ENCODE peak calls at places on chromosome 7, in six cellular contexts. One of them, this sample, is unnamed.

GRCh38 chr7:38179719-38180333 is 1.8 kb downstream of the STARD3NL start:
- DNase-seq in hepatocyte: no peak
- DNase-seq in colonic mucosa: no peak
- DNase-seq in astrocyte: no peak
- DNase-seq in upper lobe of right lung: no peak
- DNase-seq in psoas muscle: no peak
- DNase-seq in this sample: no peak

GRCh38 chr7:120856621-120857352 is 1.2 kb downstream of the TSPAN12 start:
- DNase-seq in hepatocyte: peak; percentile 63
- DNase-seq in colonic mucosa: peak; percentile 59
- DNase-seq in astrocyte: peak; percentile 5
- DNase-seq in upper lobe of right lung: peak; percentile 66
- DNase-seq in psoas muscle: peak; percentile 29
- DNase-seq in this sample: no peak

GRCh38 chr7:92057375-92057774 is 76.9 kb downstream of the CYP51A1 start:
- DNase-seq in hepatocyte: peak; percentile 75
- DNase-seq in colonic mucosa: peak; percentile 84
- DNase-seq in astrocyte: no peak
- DNase-seq in upper lobe of right lung: no peak
- DNase-seq in psoas muscle: no peak
- DNase-seq in this sample: no peak

GRCh38 chr7:77529279-77529678 is 7.8 kb upstream of the PTPN12 start:
- DNase-seq in hepatocyte: no peak
- DNase-seq in colonic mucosa: no peak
- DNase-seq in astrocyte: no peak
- DNase-seq in upper lobe of right lung: no peak
- DNase-seq in psoas muscle: no peak
- DNase-seq in this sample: no peak

GRCh38 chr7:104535841-104536240 is 207.4 kb downstream of the LHFPL3 start:
- DNase-seq in hepatocyte: no peak
- DNase-seq in colonic mucosa: no peak
- DNase-seq in astrocyte: no peak
- DNase-seq in upper lobe of right lung: no peak
- DNase-seq in psoas muscle: no peak
- DNase-seq in this sample: no peak

GRCh38 chr7:105036217-105037168 is 22.5 kb downstream of the KMT2E start:
- DNase-seq in hepatocyte: no peak
- DNase-seq in colonic mucosa: no peak
- DNase-seq in astrocyte: no peak
- DNase-seq in upper lobe of right lung: no peak
- DNase-seq in psoas muscle: no peak
- DNase-seq in this sample: no peak

GRCh38 chr7:38070718-38071117 is 107.3 kb upstream of the STARD3NL start:
- DNase-seq in hepatocyte: peak; percentile 11
- DNase-seq in colonic mucosa: no peak
- DNase-seq in astrocyte: peak; percentile 31
- DNase-seq in upper lobe of right lung: no peak
- DNase-seq in psoas muscle: no peak
- DNase-seq in this sample: no peak

GRCh38 chr7:130363156-130363847 is 17.0 kb upstream of the CPA1 start:
- DNase-seq in hepatocyte: peak; percentile 80
- DNase-seq in colonic mucosa: no peak
- DNase-seq in astrocyte: peak; percentile 100
- DNase-seq in upper lobe of right lung: no peak
- DNase-seq in psoas muscle: peak; percentile 45
- DNase-seq in this sample: peak; percentile 96

GRCh38 chr7:90777075-90777864 is 181.1 kb downstream of the CDK14 start:
- DNase-seq in hepatocyte: peak; percentile 22
- DNase-seq in colonic mucosa: no peak
- DNase-seq in astrocyte: no peak
- DNase-seq in upper lobe of right lung: no peak
- DNase-seq in psoas muscle: no peak
- DNase-seq in this sample: no peak

GRCh38 chr7:113918946-113919345 is at the start of gene PPP1R3A:
- DNase-seq in hepatocyte: no peak
- DNase-seq in colonic mucosa: no peak
- DNase-seq in astrocyte: no peak
- DNase-seq in upper lobe of right lung: no peak
- DNase-seq in psoas muscle: no peak
- DNase-seq in this sample: no peak

GRCh38 chr7:51034531-51035264 is 252.0 kb upstream of the GRB10 start:
- DNase-seq in hepatocyte: peak; percentile 58
- DNase-seq in colonic mucosa: no peak
- DNase-seq in astrocyte: peak; percentile 85
- DNase-seq in upper lobe of right lung: no peak
- DNase-seq in psoas muscle: no peak
- DNase-seq in this sample: no peak

GRCh38 chr7:46775776-46776175 is 806.1 kb downstream of the TNS3 start:
- DNase-seq in hepatocyte: no peak
- DNase-seq in colonic mucosa: no peak
- DNase-seq in astrocyte: no peak
- DNase-seq in upper lobe of right lung: no peak
- DNase-seq in psoas muscle: no peak
- DNase-seq in this sample: no peak

GRCh38 chr7:107946451-107946850 is 55.5 kb downstream of the DLD start:
- DNase-seq in hepatocyte: no peak
- DNase-seq in colonic mucosa: no peak
- DNase-seq in astrocyte: peak; percentile 75
- DNase-seq in upper lobe of right lung: no peak
- DNase-seq in psoas muscle: no peak
- DNase-seq in this sample: no peak

GRCh38 chr7:80145780-80146422 is 11.3 kb downstream of the GNAI1 start:
- DNase-seq in hepatocyte: peak; percentile 37
- DNase-seq in colonic mucosa: no peak
- DNase-seq in astrocyte: peak; percentile 88
- DNase-seq in upper lobe of right lung: no peak
- DNase-seq in psoas muscle: no peak
- DNase-seq in this sample: no peak

GRCh38 chr7:90736316-90736715 is 140.2 kb downstream of the CDK14 start:
- DNase-seq in hepatocyte: no peak
- DNase-seq in colonic mucosa: no peak
- DNase-seq in astrocyte: no peak
- DNase-seq in upper lobe of right lung: no peak
- DNase-seq in psoas muscle: no peak
- DNase-seq in this sample: no peak

GRCh38 chr7:155992107-155992506 is 179.8 kb upstream of the SHH start:
- DNase-seq in hepatocyte: no peak
- DNase-seq in colonic mucosa: no peak
- DNase-seq in astrocyte: no peak
- DNase-seq in upper lobe of right lung: no peak
- DNase-seq in psoas muscle: no peak
- DNase-seq in this sample: no peak

GRCh38 chr7:112271162-112271561 is 64.7 kb downstream of the ZNF277 start:
- DNase-seq in hepatocyte: no peak
- DNase-seq in colonic mucosa: no peak
- DNase-seq in astrocyte: no peak
- DNase-seq in upper lobe of right lung: no peak
- DNase-seq in psoas muscle: no peak
- DNase-seq in this sample: no peak

GRCh38 chr7:84042110-84042539 is 152.5 kb downstream of the SEMA3A start:
- DNase-seq in hepatocyte: no peak
- DNase-seq in colonic mucosa: no peak
- DNase-seq in astrocyte: peak; percentile 95
- DNase-seq in upper lobe of right lung: no peak
- DNase-seq in psoas muscle: no peak
- DNase-seq in this sample: no peak

GRCh38 chr7:46080595-46081159 is 159.6 kb upstream of the IGFBP3 start:
- DNase-seq in hepatocyte: no peak
- DNase-seq in colonic mucosa: no peak
- DNase-seq in astrocyte: no peak
- DNase-seq in upper lobe of right lung: no peak
- DNase-seq in psoas muscle: no peak
- DNase-seq in this sample: no peak

GRCh38 chr7:13920053-13920697 is 69.3 kb downstream of the ETV1 start:
- DNase-seq in hepatocyte: peak; percentile 88
- DNase-seq in colonic mucosa: peak; percentile 36
- DNase-seq in astrocyte: peak; percentile 100
- DNase-seq in upper lobe of right lung: no peak
- DNase-seq in psoas muscle: no peak
- DNase-seq in this sample: peak; percentile 81

GRCh38 chr7:139619367-139619657 is 95.8 kb downstream of the CLEC2L start:
- DNase-seq in hepatocyte: no peak
- DNase-seq in colonic mucosa: no peak
- DNase-seq in astrocyte: peak; percentile 67
- DNase-seq in upper lobe of right lung: no peak
- DNase-seq in psoas muscle: no peak
- DNase-seq in this sample: no peak

GRCh38 chr7:151748733-151749132 is 128.2 kb downstream of the PRKAG2 start:
- DNase-seq in hepatocyte: no peak
- DNase-seq in colonic mucosa: no peak
- DNase-seq in astrocyte: no peak
- DNase-seq in upper lobe of right lung: no peak
- DNase-seq in psoas muscle: no peak
- DNase-seq in this sample: no peak

GRCh38 chr7:72343991-72344390 is 68.1 kb downstream of the CALN1 start:
- DNase-seq in hepatocyte: no peak
- DNase-seq in colonic mucosa: no peak
- DNase-seq in astrocyte: no peak
- DNase-seq in upper lobe of right lung: no peak
- DNase-seq in psoas muscle: no peak
- DNase-seq in this sample: no peak

GRCh38 chr7:130380121-130380860 is at the start of gene CPA1:
- DNase-seq in hepatocyte: no peak
- DNase-seq in colonic mucosa: no peak
- DNase-seq in astrocyte: no peak
- DNase-seq in upper lobe of right lung: no peak
- DNase-seq in psoas muscle: no peak
- DNase-seq in this sample: no peak

GRCh38 chr7:142381727-142382409 is 124.0 kb upstream of the PRSS58 start:
- DNase-seq in hepatocyte: no peak
- DNase-seq in colonic mucosa: no peak
- DNase-seq in astrocyte: no peak
- DNase-seq in upper lobe of right lung: no peak
- DNase-seq in psoas muscle: no peak
- DNase-seq in this sample: no peak

GRCh38 chr7:142380064-142380463 is 122.2 kb upstream of the PRSS58 start:
- DNase-seq in hepatocyte: no peak
- DNase-seq in colonic mucosa: no peak
- DNase-seq in astrocyte: no peak
- DNase-seq in upper lobe of right lung: no peak
- DNase-seq in psoas muscle: no peak
- DNase-seq in this sample: no peak

GRCh38 chr7:142384508-142384922 is 126.7 kb upstream of the PRSS58 start:
- DNase-seq in hepatocyte: no peak
- DNase-seq in colonic mucosa: no peak
- DNase-seq in astrocyte: peak; percentile 78
- DNase-seq in upper lobe of right lung: no peak
- DNase-seq in psoas muscle: no peak
- DNase-seq in this sample: no peak

GRCh38 chr7:142385528-142386340 is 127.9 kb upstream of the PRSS58 start:
- DNase-seq in hepatocyte: peak; percentile 72
- DNase-seq in colonic mucosa: peak; percentile 63
- DNase-seq in astrocyte: peak; percentile 37
- DNase-seq in upper lobe of right lung: no peak
- DNase-seq in psoas muscle: no peak
- DNase-seq in this sample: no peak

DNA sequence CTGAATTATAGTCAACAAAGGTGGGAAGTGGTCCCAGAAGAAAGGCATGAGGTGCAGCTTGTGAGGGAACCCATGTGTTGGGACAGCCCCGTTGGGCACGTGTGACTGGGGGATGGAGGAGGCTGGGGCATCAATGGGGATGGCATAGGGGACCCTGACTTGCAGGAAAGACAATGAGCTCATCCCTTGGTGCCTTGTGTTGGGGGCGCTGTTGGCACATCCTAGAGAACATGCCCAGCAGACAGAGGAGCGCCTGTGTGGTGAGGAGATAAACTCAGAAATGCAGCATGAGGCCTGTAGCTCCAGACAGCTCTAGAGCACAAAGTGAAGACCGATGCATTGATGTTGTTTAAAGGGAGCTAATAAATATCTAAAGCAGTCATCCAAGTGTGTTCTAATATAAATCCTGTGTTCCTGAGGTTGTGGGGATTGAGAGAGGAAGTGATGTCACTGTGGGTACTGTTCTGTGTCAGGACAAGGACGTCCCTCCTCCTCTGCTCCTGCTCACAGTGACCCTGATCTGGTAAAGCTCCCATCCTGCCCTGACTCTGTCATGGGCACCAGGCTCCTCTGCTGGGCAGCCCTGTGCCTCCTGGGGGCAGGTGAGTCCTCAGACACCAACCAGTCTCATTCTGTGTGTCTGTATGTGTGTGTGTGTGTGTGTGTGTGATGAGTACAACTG is 126.1 kb upstream of the PRSS58 start:
- DNase-seq in hepatocyte: no peak
- DNase-seq in colonic mucosa: no peak
- DNase-seq in astrocyte: peak; percentile 23
- DNase-seq in upper lobe of right lung: no peak
- DNase-seq in psoas muscle: no peak
- DNase-seq in this sample: no peak
- H3K27ac ChIP-seq in hepatocyte: peak overlapping the region; percentile 20
- H3K27ac ChIP-seq in colonic mucosa: no peak overlapping the region
- H3K27ac ChIP-seq in astrocyte: no peak overlapping the region
- H3K27ac ChIP-seq in upper lobe of right lung: no peak overlapping the region
- H3K27ac ChIP-seq in psoas muscle: no peak overlapping the region
- H3K27ac ChIP-seq in this sample: peak overlapping the region; percentile 64

DNA sequence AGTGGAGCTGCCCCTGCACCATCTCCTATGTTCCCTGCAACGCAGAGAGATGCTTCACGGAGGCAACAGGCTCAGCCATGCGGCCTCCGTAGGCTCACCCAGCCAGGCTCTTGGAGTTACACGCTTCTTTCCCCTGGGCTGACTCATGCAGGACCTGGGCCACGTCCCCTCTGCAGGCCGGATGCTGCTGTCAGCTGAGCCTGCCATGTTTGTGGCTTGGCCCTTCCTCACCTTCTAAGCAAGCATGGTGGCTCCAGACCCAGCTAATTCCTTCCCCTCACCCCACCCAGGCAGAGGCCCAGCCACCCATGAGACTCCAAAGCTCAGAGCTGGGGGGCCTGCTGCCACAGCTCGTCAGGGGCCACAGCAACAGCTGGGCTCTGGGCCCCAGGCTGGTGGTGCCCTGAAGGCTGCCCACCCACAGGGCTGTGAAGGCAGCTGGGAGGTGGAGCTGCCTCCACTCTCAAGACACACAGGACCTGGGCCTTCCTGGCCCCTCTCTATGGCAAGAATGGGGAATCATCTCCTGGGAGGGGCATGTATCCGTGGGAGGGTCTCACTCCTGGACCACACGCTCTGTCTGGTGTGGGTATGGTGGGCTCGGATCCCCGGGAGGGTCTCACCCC is 219.6 kb downstream of the ELFN1 start:
- DNase-seq in hepatocyte: no peak
- DNase-seq in colonic mucosa: no peak
- DNase-seq in astrocyte: peak; percentile 89
- DNase-seq in upper lobe of right lung: no peak
- DNase-seq in psoas muscle: no peak
- DNase-seq in this sample: peak; percentile 44
- H3K27ac ChIP-seq in hepatocyte: no peak overlapping the region
- H3K27ac ChIP-seq in colonic mucosa: no peak overlapping the region
- H3K27ac ChIP-seq in astrocyte: peak overlapping the region; percentile 63
- H3K27ac ChIP-seq in upper lobe of right lung: no peak overlapping the region
- H3K27ac ChIP-seq in psoas muscle: no peak overlapping the region
- H3K27ac ChIP-seq in this sample: no peak overlapping the region

GRCh38 chr7:48170506-48170905 is 752 bp upstream of the ABCA13 start:
- DNase-seq in hepatocyte: no peak
- DNase-seq in colonic mucosa: no peak
- DNase-seq in astrocyte: no peak
- DNase-seq in upper lobe of right lung: no peak
- DNase-seq in psoas muscle: no peak
- DNase-seq in this sample: no peak
- H3K27ac ChIP-seq in hepatocyte: no peak overlapping the region
- H3K27ac ChIP-seq in colonic mucosa: no peak overlapping the region
- H3K27ac ChIP-seq in astrocyte: no peak overlapping the region
- H3K27ac ChIP-seq in upper lobe of right lung: no peak overlapping the region
- H3K27ac ChIP-seq in psoas muscle: no peak overlapping the region
- H3K27ac ChIP-seq in this sample: no peak overlapping the region

GRCh38 chr7:148819697-148820332 is 64.3 kb downstream of the EZH2 start:
- DNase-seq in hepatocyte: no peak
- DNase-seq in colonic mucosa: no peak
- DNase-seq in astrocyte: peak; percentile 49
- DNase-seq in upper lobe of right lung: no peak
- DNase-seq in psoas muscle: no peak
- DNase-seq in this sample: no peak
- H3K27ac ChIP-seq in hepatocyte: no peak overlapping the region
- H3K27ac ChIP-seq in colonic mucosa: no peak overlapping the region
- H3K27ac ChIP-seq in astrocyte: peak overlapping the region; percentile 8
- H3K27ac ChIP-seq in upper lobe of right lung: no peak overlapping the region
- H3K27ac ChIP-seq in psoas muscle: no peak overlapping the region
- H3K27ac ChIP-seq in this sample: peak overlapping the region; percentile 31